ENCODE peak calls at places on chromosomes 5 and 9, in six cellular contexts. A, Z, T, L, U and E are unnamed samples.

GRCh38 chr9:93599571-93600403 is 23.4 kb downstream of the PHF2 start:
- DNase-seq in U (no peak), L (peak; percentile 40), Z (no peak), T (no peak), A (no peak), E (no peak)

GRCh38 chr9:38061326-38061947 is 7.6 kb downstream of the SHB start:
- DNase-seq in Z (no peak), U (peak; percentile 64), A (no peak), T (no peak), L (no peak), E (no peak)

GRCh38 chr5:64678400-64678799 is 11.9 kb upstream of the SHISAL2B start:
- DNase-seq in L (no peak), Z (no peak), U (no peak), A (no peak), T (no peak), E (no peak)

GRCh38 chr5:40691894-40692293 is 12.2 kb downstream of the PTGER4 start:
- DNase-seq in Z (no peak), L (no peak), A (no peak), T (no peak), U (no peak), E (no peak)

GRCh38 chr9:3508531-3509374 is 17.0 kb downstream of the RFX3 start:
- DNase-seq in U (no peak), A (no peak), Z (no peak), T (no peak), L (no peak), E (no peak)

GRCh38 chr9:95494416-95495371 is 22.1 kb downstream of the PTCH1 start:
- DNase-seq in A (no peak), L (no peak), Z (no peak), U (peak; percentile 82), T (no peak), E (no peak)

GRCh38 chr9:104586496-104587180 is 12.6 kb downstream of the OR13C5 start:
- DNase-seq in T (no peak), Z (no peak), L (no peak), U (no peak), A (no peak), E (no peak)

GRCh38 chr9:100303812-100304211 is 48.9 kb downstream of the TEX10 start:
- DNase-seq in Z (no peak), U (no peak), L (no peak), A (no peak), T (peak; percentile 14), E (no peak)

GRCh38 chr9:100104314-100104713 is 5.3 kb downstream of the INVS start:
- DNase-seq in A (no peak), T (peak; percentile 21), L (no peak), U (no peak), Z (no peak), E (no peak)

GRCh38 chr5:135073771-135074345 is 39.8 kb upstream of the PITX1 start:
- DNase-seq in T (peak; percentile 11), Z (no peak), U (no peak), A (no peak), L (peak; percentile 55), E (no peak)

GRCh38 chr9:131758972-131759647 is 19.2 kb upstream of the RAPGEF1 start:
- DNase-seq in Z (no peak), U (no peak), T (no peak), A (no peak), L (no peak), E (no peak)

GRCh38 chr9:7452378-7452777 is 347.2 kb downstream of the DMAC1 start:
- DNase-seq in L (no peak), A (no peak), U (no peak), Z (peak; percentile 25), T (no peak), E (no peak)

GRCh38 chr5:146130440-146131045 is 25.2 kb upstream of the PLAC8L1 start:
- DNase-seq in U (no peak), A (no peak), L (no peak), T (no peak), Z (no peak), E (no peak)

GRCh38 chr5:134567651-134568338 is 42.3 kb downstream of the JADE2 start:
- DNase-seq in Z (no peak), T (no peak), L (peak; percentile 83), A (peak; percentile 41), U (no peak), E (no peak)

GRCh38 chr5:74295141-74295540 is 345.4 kb downstream of the ENC1 start:
- DNase-seq in U (no peak), L (no peak), Z (no peak), A (no peak), T (no peak), E (no peak)
- TF ChIP-seq CTCF in U (no peak), L (no peak), Z (no peak), A (no peak), T (no peak), E (no peak)

DNA sequence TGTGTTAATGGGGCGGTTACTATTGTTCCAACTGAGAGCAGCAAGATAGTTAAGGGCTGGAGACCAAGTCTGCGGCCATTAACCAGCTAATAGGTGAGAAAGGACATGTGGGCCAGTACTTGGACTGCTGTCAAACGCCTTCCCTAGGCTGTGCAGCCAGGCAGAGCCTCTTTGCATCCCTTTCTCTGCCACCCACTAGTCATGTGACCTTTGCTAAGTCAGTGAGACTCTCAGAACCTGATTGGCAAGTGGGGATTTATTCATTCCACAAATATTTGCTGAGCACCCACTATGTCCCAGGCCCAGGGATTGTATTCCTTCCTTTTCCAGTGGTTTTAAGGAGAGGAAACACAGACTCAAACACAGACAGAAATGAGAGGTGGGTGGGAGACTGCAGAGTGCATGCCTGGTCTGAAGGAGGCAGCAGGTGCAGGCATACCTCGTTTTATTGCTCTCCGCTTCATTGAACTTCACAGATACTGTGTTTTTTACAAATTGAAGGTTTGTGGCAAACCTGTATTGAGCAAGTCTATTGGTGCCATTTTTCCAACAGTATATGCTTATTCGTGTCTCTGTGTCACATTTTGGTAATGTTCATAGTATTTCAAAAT is 71.6 kb upstream of the GALNT10 start:
- DNase-seq in U (no peak), Z (no peak), T (peak; percentile 1), A (no peak), L (no peak), E (no peak)
- TF ChIP-seq CTCF in U (no peak), Z (no peak), T (no peak), A (no peak), L (no peak), E (no peak)

GRCh38 chr9:137304383-137305059 is 2.5 kb upstream of the NRARP start:
- DNase-seq in U (no peak), Z (no peak), A (peak; percentile 37), T (no peak), L (peak; percentile 59), E (no peak)

GRCh38 chr9:137306546-137307254 is 4.6 kb upstream of the NRARP start:
- DNase-seq in Z (no peak), T (no peak), L (peak; percentile 62), U (no peak), A (peak; percentile 45), E (no peak)

GRCh38 chr9:137305788-137306545 is 3.9 kb upstream of the NRARP start:
- DNase-seq in A (peak; percentile 52), L (peak; percentile 60), Z (no peak), U (no peak), T (no peak), E (no peak)

GRCh38 chr9:137303893-137304382 is 1.9 kb upstream of the NRARP start:
- DNase-seq in T (no peak), Z (no peak), L (no peak), A (peak; percentile 40), U (no peak), E (no peak)

DNA sequence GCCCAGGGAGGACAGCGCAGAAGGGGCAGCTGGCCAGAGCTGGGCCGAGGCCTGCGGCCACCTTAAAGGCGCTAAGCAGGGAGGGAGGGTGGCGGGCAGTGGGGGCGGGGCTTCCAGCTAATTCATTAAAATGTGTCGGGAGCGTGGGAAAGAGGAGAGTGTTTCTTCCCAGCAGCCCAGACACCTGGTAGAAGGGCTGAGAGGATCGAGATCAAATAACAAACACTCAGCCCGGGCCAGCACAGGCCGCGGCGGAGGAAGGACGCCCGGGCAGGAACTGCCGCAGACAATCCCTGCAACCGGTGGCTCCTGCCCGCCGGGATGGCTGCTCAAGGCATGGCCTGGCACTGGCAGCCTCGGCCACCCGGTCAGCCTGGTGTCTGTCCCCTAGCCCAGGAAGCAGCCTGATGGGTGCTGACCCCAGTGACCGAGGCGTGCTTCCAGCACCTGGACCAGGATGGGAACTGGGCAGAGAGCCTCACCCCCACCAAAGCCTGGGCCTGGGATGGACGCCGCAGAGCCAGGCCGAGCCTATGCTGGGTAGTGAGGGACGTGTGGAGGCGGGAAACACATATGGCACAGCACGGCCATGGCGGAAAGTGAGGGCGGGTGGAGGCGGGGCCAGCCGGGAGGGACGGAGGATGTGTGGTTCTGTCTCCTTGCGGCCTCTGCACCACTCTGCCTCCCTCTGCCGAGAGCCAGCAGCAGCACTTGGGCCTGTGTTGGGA is 3.2 kb upstream of the NRARP start:
- DNase-seq in T (peak; percentile 54), Z (no peak), A (peak; percentile 56), L (peak; percentile 66), U (peak; percentile 75), E (no peak)
- TF ChIP-seq CTCF in T (peak; percentile 57), Z (peak; percentile 7), A (no peak), L (no peak), U (no peak), E (no peak)

DNA sequence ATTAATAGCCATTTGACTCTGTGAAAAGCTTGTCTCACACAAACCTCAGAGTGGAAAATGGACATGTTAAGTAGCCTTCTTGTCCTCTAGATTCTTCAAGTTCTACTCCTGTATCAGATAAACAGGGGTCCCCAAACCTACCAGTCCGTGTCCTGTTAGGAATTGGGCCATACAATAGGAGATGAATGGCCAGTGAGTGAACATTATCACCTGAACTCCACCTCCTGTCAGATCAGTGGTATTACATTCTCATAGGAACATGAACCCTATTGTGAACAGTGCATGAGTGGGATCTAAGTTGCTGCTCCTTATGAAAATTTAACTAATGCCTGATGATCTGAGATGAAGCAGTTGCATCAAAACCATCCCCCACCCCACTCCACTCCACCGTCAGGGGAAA is 136.3 kb downstream of the TMEM232 start:
- DNase-seq in T (peak; percentile 11), Z (peak; percentile 2), U (no peak), L (no peak), A (no peak), E (no peak)
- TF ChIP-seq CTCF in T (peak; percentile 69), Z (no peak), U (peak; percentile 12), L (peak; percentile 39), A (no peak), E (no peak)

GRCh38 chr9:35599763-35600604 is 5.1 kb upstream of the TESK1 start:
- DNase-seq in L (no peak), Z (no peak), A (no peak), T (no peak), U (no peak), E (no peak)
- TF ChIP-seq CTCF in L (no peak), Z (peak; percentile 22), A (no peak), T (peak; percentile 25), U (no peak), E (no peak)

GRCh38 chr9:114507726-114508125 is 2.5 kb upstream of the WHRN start:
- DNase-seq in A (no peak), U (peak; percentile 63), T (no peak), Z (no peak), L (no peak), E (no peak)
- TF ChIP-seq CTCF in A (no peak), U (peak; percentile 42), T (peak; percentile 49), Z (peak; percentile 19), L (no peak), E (no peak)

DNA sequence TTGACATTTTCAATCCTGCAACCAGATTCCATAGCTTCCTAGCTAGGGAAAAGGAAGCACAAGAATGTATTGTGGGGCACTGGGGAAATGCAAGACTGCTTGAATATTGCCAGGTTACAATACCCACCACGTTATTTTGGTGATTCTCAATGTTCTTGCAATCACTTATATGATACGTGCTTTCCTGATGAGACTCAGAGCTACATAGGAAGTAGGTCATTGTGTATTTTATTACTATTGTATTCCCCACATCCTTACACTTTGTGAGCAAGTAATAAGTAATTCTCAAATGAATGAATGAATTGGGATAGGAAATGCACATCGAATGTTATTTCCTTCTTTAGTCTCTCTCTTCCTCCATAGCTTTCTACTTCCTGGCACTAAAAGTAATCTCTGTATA is 217.2 kb upstream of the CD180 start:
- DNase-seq in T (no peak), U (no peak), L (no peak), A (no peak), Z (no peak), E (no peak)
- TF ChIP-seq CTCF in T (no peak), U (no peak), L (no peak), A (no peak), Z (no peak), E (no peak)